ENCODE peak calls at places on chromosome 6, in seven cellular contexts. K, I, P, E, O, Y and N are unnamed samples.

GRCh38 chr6:170291271-170292110 is 613 bp upstream of the DLL1 start:
- DNase-seq in K (peak; percentile 59), I (peak; percentile 96), P (peak; percentile 44), E (no peak), O (no peak), Y (no peak), N (peak; percentile 82)

GRCh38 chr6:115137910-115138309 is 795.1 kb upstream of the HS3ST5 start:
- DNase-seq in K (no peak), I (no peak), P (no peak), E (no peak), O (no peak), Y (no peak), N (no peak)

GRCh38 chr6:110884321-110884720 is 9.7 kb downstream of the AMD1 start:
- DNase-seq in K (no peak), I (no peak), P (no peak), E (no peak), O (no peak), Y (no peak), N (no peak)

GRCh38 chr6:26033132-26033941 is 53.9 kb upstream of the HFE start:
- DNase-seq in K (peak; percentile 91), I (peak; percentile 87), P (peak; percentile 97), E (peak; percentile 18), O (peak; percentile 58), Y (peak; percentile 51), N (peak; percentile 70)

GRCh38 chr6:162478191-162478642 is 249.3 kb downstream of the PRKN start:
- DNase-seq in K (no peak), I (no peak), P (no peak), E (no peak), O (no peak), Y (no peak), N (no peak)

GRCh38 chr6:18226451-18226850 is 37.9 kb downstream of the DEK start:
- DNase-seq in K (no peak), I (no peak), P (no peak), E (no peak), O (no peak), Y (no peak), N (no peak)

GRCh38 chr6:159894991-159895390 is 4.2 kb downstream of the MAS1 start:
- DNase-seq in K (no peak), I (no peak), P (no peak), E (no peak), O (no peak), Y (peak; percentile 8), N (no peak)

GRCh38 chr6:123007885-123008284 is 11.8 kb downstream of the CLVS2 start:
- DNase-seq in K (no peak), I (no peak), P (no peak), E (no peak), O (no peak), Y (no peak), N (no peak)

GRCh38 chr6:125002090-125002741 is 40.0 kb downstream of the RNF217 start:
- DNase-seq in K (no peak), I (peak; percentile 86), P (peak; percentile 61), E (no peak), O (no peak), Y (no peak), N (no peak)

GRCh38 chr6:132768051-132768517 is 10.4 kb upstream of the VNN2 start:
- DNase-seq in K (peak; percentile 33), I (peak; percentile 72), P (peak; percentile 32), E (no peak), O (peak; percentile 38), Y (peak; percentile 27), N (peak; percentile 25)

GRCh38 chr6:89082439-89082838 is 1.9 kb downstream of the PNRC1 start:
- DNase-seq in K (no peak), I (no peak), P (peak; percentile 41), E (no peak), O (no peak), Y (no peak), N (no peak)

GRCh38 chr6:168158280-168158979 is 79.4 kb upstream of the FRMD1 start:
- DNase-seq in K (no peak), I (no peak), P (no peak), E (no peak), O (no peak), Y (no peak), N (no peak)

GRCh38 chr6:767755-768512 is 75.0 kb upstream of the EXOC2 start:
- DNase-seq in K (no peak), I (no peak), P (no peak), E (no peak), O (no peak), Y (no peak), N (no peak)

GRCh38 chr6:111602481-111603404 is 2.9 kb downstream of the TRAF3IP2 start:
- DNase-seq in K (peak; percentile 57), I (no peak), P (peak; percentile 92), E (no peak), O (no peak), Y (no peak), N (peak; percentile 54)

GRCh38 chr6:165059032-165059431 is 250.4 kb downstream of the C6orf118 start:
- DNase-seq in K (no peak), I (no peak), P (no peak), E (no peak), O (no peak), Y (no peak), N (no peak)

GRCh38 chr6:163756079-163756478 is 341.6 kb downstream of the QKI start:
- DNase-seq in K (peak; percentile 25), I (no peak), P (no peak), E (no peak), O (no peak), Y (no peak), N (no peak)

GRCh38 chr6:169794317-169795055 is 43.1 kb downstream of the ERMARD start:
- DNase-seq in K (no peak), I (no peak), P (no peak), E (no peak), O (peak; percentile 22), Y (no peak), N (no peak)

GRCh38 chr6:134098276-134098675 is 45.9 kb upstream of the SLC2A12 start:
- DNase-seq in K (no peak), I (no peak), P (no peak), E (no peak), O (no peak), Y (no peak), N (no peak)

GRCh38 chr6:159762681-159763293 is 942 bp downstream of the ACAT2 start:
- DNase-seq in K (peak; percentile 35), I (peak; percentile 28), P (no peak), E (no peak), O (no peak), Y (no peak), N (peak; percentile 16)

GRCh38 chr6:153090241-153090930 is 40.7 kb downstream of the RGS17 start:
- DNase-seq in K (no peak), I (no peak), P (peak; percentile 94), E (no peak), O (no peak), Y (no peak), N (no peak)

GRCh38 chr6:158028876-158029275 is 47.2 kb downstream of the SYNJ2 start:
- DNase-seq in K (no peak), I (no peak), P (no peak), E (no peak), O (no peak), Y (no peak), N (no peak)
- H3K4me1 ChIP-seq in K (peaks cover 23% of the 10 kb centered on the region), I (peaks cover 6% of the 10 kb centered on the region), P (peaks cover 39% of the 10 kb centered on the region), E (peaks cover 41% of the 10 kb centered on the region), O (peaks cover 22% of the 10 kb centered on the region), Y (peaks cover 5% of the 10 kb centered on the region), N (peaks cover 52% of the 10 kb centered on the region)

DNA sequence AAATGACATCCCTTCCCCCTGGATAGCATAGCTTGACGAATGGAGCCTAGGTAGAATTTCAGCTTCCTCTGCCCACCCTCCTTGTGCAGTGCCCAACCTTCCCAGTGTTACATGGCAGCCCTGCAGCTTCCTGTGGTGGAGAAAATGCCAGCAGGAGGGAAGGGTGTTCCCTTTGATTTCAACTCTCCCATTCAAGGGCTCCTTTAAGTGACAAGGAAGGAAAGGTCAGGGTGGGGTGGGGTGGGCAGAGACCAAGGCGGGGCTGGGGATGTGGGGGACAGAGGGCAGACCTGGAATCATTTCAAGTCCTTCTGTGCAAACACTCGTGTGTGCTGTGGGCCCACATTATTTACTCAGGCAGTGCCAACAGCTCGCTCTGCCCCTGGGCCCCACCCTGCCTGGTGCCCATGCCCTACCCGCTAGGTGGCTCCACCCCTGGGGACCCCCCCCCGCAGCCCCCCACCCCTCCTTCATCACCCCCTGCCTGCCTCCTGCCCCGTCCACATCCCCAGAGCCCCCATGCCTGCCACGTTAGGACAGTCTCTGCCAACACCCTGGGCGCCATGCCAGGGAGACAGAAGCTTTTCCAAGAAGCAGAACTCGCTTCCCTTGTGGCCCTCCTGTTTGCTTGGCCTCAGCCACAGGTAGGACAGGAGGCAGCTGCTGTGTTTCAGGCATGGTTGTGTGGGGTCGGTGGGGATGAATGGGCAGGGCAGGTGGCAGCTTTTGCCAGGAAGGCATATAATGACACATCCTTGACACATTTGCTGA is 9.4 kb downstream of the SPDEF start:
- DNase-seq in K (peak; percentile 42), I (no peak), P (peak; percentile 18), E (no peak), O (peak; percentile 66), Y (peak; percentile 54), N (peak; percentile 66)
- TF ChIP-seq CTCF in K (no peak), I (no peak), P (no peak), E (no peak), O (no peak), Y (no peak), N (no peak)

DNA sequence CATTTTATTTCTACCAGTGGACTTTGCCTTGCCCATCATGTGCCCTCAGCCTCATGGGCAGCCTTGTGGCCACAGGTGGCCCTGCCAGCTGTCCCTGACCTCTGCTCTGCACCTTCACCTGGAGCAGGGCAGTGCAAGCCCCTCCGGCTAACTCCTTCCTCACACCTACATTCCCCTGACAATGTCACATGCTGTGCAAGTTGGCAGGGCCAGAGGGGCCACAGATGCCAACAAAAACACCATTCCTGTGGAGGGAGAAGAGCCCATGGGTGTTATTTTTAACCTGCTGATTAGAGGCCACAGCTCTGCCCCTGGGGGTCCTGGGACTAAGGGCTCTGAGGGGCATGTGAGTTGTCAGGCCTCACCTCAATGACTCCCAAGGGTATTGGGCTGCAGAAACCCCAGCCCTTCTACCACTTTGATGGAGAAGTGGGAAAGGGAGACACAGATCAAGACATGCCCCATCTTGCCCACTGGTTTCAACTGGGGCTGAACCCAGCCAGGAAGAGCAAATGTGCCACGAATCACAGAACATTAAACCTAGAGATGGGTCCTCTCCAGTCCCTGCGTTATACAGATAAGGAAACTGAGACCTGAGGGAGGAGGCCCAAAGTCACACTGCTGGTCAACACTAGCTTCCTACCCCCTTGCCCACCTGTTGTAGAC is 65.0 kb downstream of the MRPL14 start:
- DNase-seq in K (no peak), I (no peak), P (no peak), E (no peak), O (no peak), Y (no peak), N (no peak)
- H3K4me1 ChIP-seq in K (peaks cover 55% of the 10 kb centered on the region), I (peaks cover 2% of the 10 kb centered on the region), P (peaks cover 44% of the 10 kb centered on the region), E (no peaks in the 10 kb centered on the region), O (peaks cover 24% of the 10 kb centered on the region), Y (no peaks in the 10 kb centered on the region), N (peaks cover 86% of the 10 kb centered on the region)

GRCh38 chr6:43980004-43980795 is 147.1 kb downstream of the MRPL14 start:
- DNase-seq in K (peak; percentile 6), I (no peak), P (no peak), E (no peak), O (no peak), Y (no peak), N (no peak)

GRCh38 chr6:43976706-43977403 is 150.4 kb downstream of the MRPL14 start:
- DNase-seq in K (no peak), I (no peak), P (no peak), E (no peak), O (no peak), Y (no peak), N (no peak)

GRCh38 chr6:43978473-43979360 is 148.5 kb downstream of the MRPL14 start:
- DNase-seq in K (peak; percentile 71), I (no peak), P (no peak), E (no peak), O (no peak), Y (no peak), N (no peak)

GRCh38 chr6:43979525-43979924 is 147.7 kb downstream of the MRPL14 start:
- DNase-seq in K (no peak), I (no peak), P (no peak), E (no peak), O (no peak), Y (no peak), N (no peak)

GRCh38 chr6:43977404-43978111 is 149.7 kb downstream of the MRPL14 start:
- DNase-seq in K (peak; percentile 10), I (no peak), P (no peak), E (no peak), O (no peak), Y (no peak), N (no peak)
- TF ChIP-seq CTCF in K (no peak), I (no peak), P (no peak), E (no peak), O (no peak), Y (no peak), N (no peak)